ENCODE peak calls at places on chromosomes 1 and 21, in five cellular contexts. B is spleen; L is brain microvascular endothelial cell; T is CD8-positive, alpha-beta T cell; G is vagina. R is an unnamed sample.

GRCh38 chr1:174230399-174230798 is 71.1 kb downstream of the RABGAP1L start:
- DNase-seq in B (no peak), L (peak; percentile 42), T (no peak), G (no peak), R (no peak)

GRCh38 chr1:40862008-40862863 is at the start of gene CITED4:
- DNase-seq in B (peak; percentile 99), L (peak; percentile 82), T (peak; percentile 95), G (peak; percentile 96), R (peak; percentile 64)

GRCh38 chr1:235130766-235131270 is 2.2 kb upstream of the TOMM20 start:
- DNase-seq in B (no peak), L (no peak), T (no peak), G (peak; percentile 56), R (no peak)

GRCh38 chr1:153877112-153877511 is 45.7 kb downstream of the GATAD2B start:
- DNase-seq in B (no peak), L (no peak), T (no peak), G (no peak), R (no peak)

GRCh38 chr1:178704833-178705232 is 20.2 kb upstream of the RALGPS2 start:
- DNase-seq in B (no peak), L (no peak), T (no peak), G (no peak), R (no peak)

GRCh38 chr1:170562644-170563338 is 30.8 kb downstream of the GORAB start:
- DNase-seq in B (no peak), L (peak; percentile 86), T (no peak), G (no peak), R (peak; percentile 85)

GRCh38 chr1:78286686-78287085 is 204.1 kb upstream of the PTGFR start:
- DNase-seq in B (no peak), L (peak; percentile 61), T (no peak), G (no peak), R (no peak)

GRCh38 chr1:5481889-5482288 is 510.3 kb downstream of the NPHP4 start:
- DNase-seq in B (peak; percentile 66), L (no peak), T (no peak), G (no peak), R (no peak)

GRCh38 chr1:183774938-183775337 is 30.0 kb upstream of the RGL1 start:
- DNase-seq in B (no peak), L (no peak), T (no peak), G (no peak), R (no peak)

GRCh38 chr1:184399192-184399847 is 12.5 kb downstream of the C1orf21 start:
- DNase-seq in B (no peak), L (no peak), T (no peak), G (no peak), R (no peak)

GRCh38 chr1:146012703-146013565 is 8.6 kb downstream of the HJV start:
- DNase-seq in B (no peak), L (peak; percentile 76), T (peak; percentile 31), G (no peak), R (peak; percentile 77)

GRCh38 chr21:17513214-17514123 is 626 bp downstream of the CXADR start:
- DNase-seq in B (peak; percentile 77), L (peak; percentile 20), T (no peak), G (no peak), R (no peak)

GRCh38 chr21:31654340-31654739 is 5.2 kb upstream of the SOD1 start:
- DNase-seq in B (no peak), L (no peak), T (no peak), G (no peak), R (no peak)

GRCh38 chr1:205441318-205441633 is 14.6 kb downstream of the BLACAT1 start:
- DNase-seq in B (no peak), L (no peak), T (no peak), G (no peak), R (no peak)

GRCh38 chr1:3305156-3305555 is 149.3 kb upstream of the ARHGEF16 start:
- DNase-seq in B (no peak), L (no peak), T (no peak), G (no peak), R (no peak)

GRCh38 chr1:23384312-23385058 is 14.8 kb upstream of the ZNF436 start:
- DNase-seq in B (no peak), L (peak; percentile 76), T (no peak), G (no peak), R (no peak)

GRCh38 chr1:117433943-117434342 is 66.7 kb downstream of the MAN1A2 start:
- DNase-seq in B (no peak), L (no peak), T (no peak), G (no peak), R (no peak)

GRCh38 chr1:180440335-180440734 is 62.0 kb downstream of the ACBD6 start:
- DNase-seq in B (no peak), L (no peak), T (no peak), G (no peak), R (no peak)

GRCh38 chr1:185044981-185045792 is at the start of gene RNF2:
- DNase-seq in B (peak; percentile 96), L (peak; percentile 62), T (peak; percentile 61), G (no peak), R (peak; percentile 58)

GRCh38 chr1:153801786-153802697 is 26.8 kb downstream of the SLC27A3 start:
- DNase-seq in B (no peak), L (no peak), T (no peak), G (no peak), R (no peak)

GRCh38 chr1:240073097-240073496 is 18.6 kb upstream of the FMN2 start:
- DNase-seq in B (no peak), L (no peak), T (no peak), G (no peak), R (no peak)

GRCh38 chr1:172733815-172734214 is 74.9 kb downstream of the FASLG start:
- DNase-seq in B (no peak), L (no peak), T (no peak), G (no peak), R (no peak)

GRCh38 chr1:228323401-228323800 is 83.2 kb downstream of the TRIM11 start:
- DNase-seq in B (peak; percentile 57), L (no peak), T (no peak), G (no peak), R (no peak)

GRCh38 chr1:44355582-44356305 is 687 bp upstream of the ERI3 start:
- DNase-seq in B (no peak), L (no peak), T (no peak), G (no peak), R (no peak)

GRCh38 chr1:45621501-45621836 is 2.4 kb downstream of the CCDC17 start:
- DNase-seq in B (peak; percentile 76), L (no peak), T (no peak), G (no peak), R (no peak)

GRCh38 chr1:222079546-222079945 is 337.7 kb upstream of the DUSP10 start:
- DNase-seq in B (no peak), L (no peak), T (no peak), G (no peak), R (no peak)

GRCh38 chr1:246680696-246681127 is 43.5 kb upstream of the SCCPDH start:
- DNase-seq in B (no peak), L (no peak), T (no peak), G (no peak), R (no peak)
- H3K4me3 ChIP-seq in B (no peak overlapping the region), L (no peak overlapping the region), T (no peak overlapping the region), G (no peak overlapping the region), R (no peak overlapping the region)

GRCh38 chr1:231161711-231162299 is at the start of gene TRIM67:
- DNase-seq in B (no peak), L (no peak), T (no peak), G (no peak), R (no peak)
- H3K4me3 ChIP-seq in B (peak within 1 kb of the TSS; percentile 43), L (peak within 1 kb of the TSS; percentile 59), T (no peak within 1 kb of the TSS), G (peak within 1 kb of the TSS; percentile 21), R (peak within 1 kb of the TSS; percentile 42)

GRCh38 chr1:51514733-51515132 is 4.3 kb downstream of the EPS15 start:
- DNase-seq in B (no peak), L (no peak), T (no peak), G (no peak), R (no peak)
- H3K4me3 ChIP-seq in B (peak overlapping the region; percentile 17), L (no peak overlapping the region), T (no peak overlapping the region), G (peak overlapping the region; percentile 7), R (no peak overlapping the region)

DNA sequence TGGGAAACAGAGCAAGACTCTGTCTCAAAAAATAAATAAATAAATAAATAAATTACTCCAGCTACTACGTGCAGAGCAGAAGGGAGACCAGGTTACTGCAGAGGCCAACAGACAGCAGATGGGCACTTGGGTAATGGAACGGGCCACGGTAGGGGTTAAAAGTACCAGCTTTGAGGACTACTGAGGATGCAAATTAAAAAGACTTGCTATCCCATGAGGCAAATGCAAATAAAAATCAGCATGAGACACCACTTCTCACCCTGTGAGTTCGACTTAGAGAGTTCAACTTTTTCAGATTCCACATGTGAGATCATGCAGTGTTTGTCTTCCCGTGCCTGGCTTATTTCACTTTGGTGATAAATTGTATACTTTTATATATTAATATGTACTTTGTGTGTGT is 6.6 kb downstream of the SLC2A5 start:
- DNase-seq in B (no peak), L (no peak), T (no peak), G (no peak), R (no peak)
- H3K4me3 ChIP-seq in B (no peak overlapping the region), L (no peak overlapping the region), T (no peak overlapping the region), G (no peak overlapping the region), R (no peak overlapping the region)

GRCh38 chr1:42380617-42381423 is at the start of gene RIMKLA:
- DNase-seq in B (peak; percentile 81), L (no peak), T (no peak), G (no peak), R (no peak)

GRCh38 chr1:42381424-42381673 is 757 bp downstream of the RIMKLA start:
- DNase-seq in B (no peak), L (no peak), T (no peak), G (no peak), R (no peak)

GRCh38 chr1:42385283-42385682 is 4.7 kb downstream of the RIMKLA start:
- DNase-seq in B (no peak), L (peak; percentile 2), T (no peak), G (no peak), R (no peak)

DNA sequence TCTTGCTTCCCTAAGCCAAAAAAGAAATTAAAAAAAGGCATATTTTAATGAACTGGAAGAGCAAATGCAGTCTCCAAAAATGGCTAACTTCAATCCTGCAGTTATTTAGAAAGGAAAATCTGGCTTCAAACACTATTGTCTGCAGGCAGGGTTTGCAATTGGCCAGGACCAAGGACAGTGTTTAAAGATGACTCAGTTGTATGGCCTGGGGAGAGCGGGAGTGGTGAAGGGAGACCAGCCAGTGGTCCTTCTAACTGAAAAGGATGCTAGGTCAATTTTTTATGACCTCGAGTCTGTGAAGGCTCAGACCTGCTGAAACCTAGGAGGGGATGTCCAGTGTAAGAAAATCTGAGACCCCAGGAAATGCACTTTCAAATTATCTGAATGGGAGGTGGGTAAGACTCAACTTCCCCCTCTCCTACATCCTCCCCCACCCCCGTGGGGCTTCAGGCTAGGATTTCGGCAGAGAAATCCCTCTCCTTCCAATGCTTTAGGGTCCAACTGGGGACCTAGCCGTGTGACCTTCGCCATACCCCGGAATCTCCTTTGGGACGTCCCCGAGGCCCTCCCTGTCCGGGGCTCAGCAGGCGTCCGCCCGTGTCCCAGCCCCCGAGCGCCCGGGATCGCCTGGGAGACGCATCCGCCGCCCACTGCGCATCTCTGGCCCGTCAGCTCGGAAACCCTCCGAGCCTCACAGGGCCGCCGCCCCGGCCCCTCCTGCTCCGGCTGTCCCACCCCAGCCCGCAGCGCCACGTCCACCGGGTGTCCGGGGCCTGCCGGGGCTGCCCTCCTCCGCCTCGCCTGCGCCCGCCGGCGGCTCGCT is 587 bp upstream of the RIMKLA start:
- DNase-seq in B (no peak), L (peak; percentile 7), T (no peak), G (no peak), R (peak; percentile 11)
- H3K4me3 ChIP-seq in B (peak overlapping the region; percentile 60), L (peak overlapping the region; percentile 36), T (peak overlapping the region; percentile 41), G (peak overlapping the region; percentile 53), R (peak overlapping the region; percentile 30)